ENCODE peak calls at places on chromosome 4, in eight cellular contexts. Y, S, W, H, J, F, X and T are unnamed samples. For H3K4me1, the result is how much of the 10 kb centered on the place peaks cover.

GRCh38 chr4:84151574-84151973 is 347.5 kb downstream of the NKX6-1 start:
- DNase-seq in J (no peak), X (peak), H (no peak), W (no peak), S (no peak), F (no peak), Y (no peak), T (no peak)

GRCh38 chr4:74033721-74034120 is 4.8 kb downstream of the CXCL3 start:
- DNase-seq in H (no peak), F (no peak), W (no peak), S (no peak), X (no peak), Y (no peak), J (peak), T (no peak)

GRCh38 chr4:102143433-102143832 is 201.8 kb downstream of the SLC39A8 start:
- DNase-seq in X (no peak), Y (no peak), J (no peak), F (no peak), W (no peak), S (no peak), H (no peak), T (no peak)

GRCh38 chr4:125316391-125316780 is 1.6 kb downstream of the FAT4 start:
- DNase-seq in H (peak), S (peak), F (peak), J (no peak), Y (peak), X (peak), W (peak), T (peak)

GRCh38 chr4:169612869-169613859 is 781 bp upstream of the NEK1 start:
- DNase-seq in F (peak), X (peak), H (peak), Y (peak), S (peak), W (peak), J (peak), T (peak)

GRCh38 chr4:57211131-57211530 is 100.9 kb upstream of the IGFBP7 start:
- DNase-seq in X (no peak), H (no peak), S (no peak), J (no peak), Y (no peak), F (no peak), W (no peak), T (no peak)

GRCh38 chr4:41526628-41527027 is 11.3 kb upstream of the LIMCH1 start:
- DNase-seq in Y (no peak), X (no peak), W (no peak), S (no peak), F (no peak), J (peak), H (no peak), T (no peak)

GRCh38 chr4:118586357-118586790 is 98.8 kb upstream of the METTL14 start:
- DNase-seq in Y (no peak), J (no peak), S (no peak), H (peak), X (peak), F (no peak), W (no peak), T (no peak)

GRCh38 chr4:3304831-3305609 is 12.2 kb downstream of the RGS12 start:
- DNase-seq in J (peak), X (no peak), Y (peak), S (no peak), W (peak), H (peak), F (no peak), T (peak)

GRCh38 chr4:106238819-106239420 is 77.1 kb downstream of the TBCK start:
- DNase-seq in F (peak), H (no peak), Y (no peak), W (peak), J (peak), S (no peak), X (peak), T (no peak)

GRCh38 chr4:153143527-153144348 is 60.5 kb upstream of the TRIM2 start:
- DNase-seq in H (no peak), J (peak), F (no peak), Y (no peak), W (peak), S (no peak), X (peak), T (no peak)

GRCh38 chr4:134936014-134936413 is 734.4 kb upstream of the PABPC4L start:
- DNase-seq in X (peak), Y (no peak), S (no peak), H (no peak), F (no peak), J (no peak), W (no peak), T (no peak)

GRCh38 chr4:91330555-91331137 is 973.1 kb upstream of the GRID2 start:
- DNase-seq in W (no peak), H (no peak), Y (no peak), S (no peak), F (no peak), J (peak), X (no peak), T (no peak)

GRCh38 chr4:90207887-90208454 is 80.8 kb downstream of the CCSER1 start:
- DNase-seq in W (no peak), J (no peak), X (peak), F (no peak), S (no peak), H (no peak), Y (no peak), T (no peak)

GRCh38 chr4:6676722-6677558 is 16.7 kb upstream of the S100P start:
- DNase-seq in W (peak), Y (no peak), J (no peak), H (no peak), S (no peak), X (no peak), F (no peak), T (no peak)

GRCh38 chr4:3345384-3345783 is 52.6 kb downstream of the RGS12 start:
- DNase-seq in J (no peak), W (no peak), Y (no peak), S (no peak), X (no peak), H (no peak), F (no peak), T (no peak)

GRCh38 chr4:820230-821172 is 5.4 kb downstream of the CPLX1 start:
- DNase-seq in X (no peak), H (no peak), W (no peak), S (no peak), Y (no peak), F (no peak), J (no peak), T (no peak)

GRCh38 chr4:16337936-16338335 is 111.7 kb upstream of the TAPT1 start:
- DNase-seq in J (peak), F (no peak), H (no peak), S (no peak), X (no peak), W (no peak), Y (no peak), T (no peak)

GRCh38 chr4:93788712-93789111 is 39.8 kb upstream of the ATOH1 start:
- DNase-seq in S (no peak), W (peak), F (no peak), Y (no peak), J (no peak), H (no peak), X (peak), T (no peak)

GRCh38 chr4:67658302-67658701 is 42.7 kb downstream of the UBA6 start:
- DNase-seq in W (no peak), X (no peak), S (no peak), H (no peak), Y (no peak), J (no peak), F (no peak), T (no peak)

GRCh38 chr4:68929076-68929737 is 22.4 kb downstream of the UGT2A3 start:
- DNase-seq in H (no peak), Y (no peak), S (no peak), J (no peak), W (no peak), F (no peak), X (no peak), T (no peak)

GRCh38 chr4:3820806-3821579 is 54.8 kb downstream of the ADRA2C start:
- DNase-seq in S (no peak), F (no peak), X (no peak), J (no peak), Y (peak), W (no peak), H (no peak), T (no peak)

GRCh38 chr4:60617731-60618130 is 582.4 kb upstream of the ADGRL3 start:
- DNase-seq in H (no peak), W (no peak), X (no peak), F (no peak), Y (no peak), S (no peak), J (no peak), T (no peak)

GRCh38 chr4:574346-575161 is 1.5 kb downstream of the TMEM271 start:
- DNase-seq in W (no peak), F (no peak), Y (no peak), J (no peak), S (no peak), H (no peak), X (peak), T (no peak)

GRCh38 chr4:4541040-4541631 is 712 bp downstream of the STX18 start:
- DNase-seq in X (no peak), J (peak), S (peak), Y (peak), F (no peak), W (peak), H (peak), T (no peak)

GRCh38 chr4:105620640-105621323 is 68.4 kb downstream of the ARHGEF38 start:
- DNase-seq in X (no peak), Y (peak), W (no peak), F (no peak), H (no peak), J (peak), S (no peak), T (no peak)

GRCh38 chr4:77073981-77074865 is 1.6 kb downstream of the CCNI start:
- DNase-seq in X (no peak), S (no peak), F (no peak), Y (no peak), J (no peak), H (no peak), W (no peak), T (no peak)
- H3K4me1 ChIP-seq in X (under half), S (half or more), F (under half), Y (under half), J (under half), H (under half), W (under half), T (under half)

DNA sequence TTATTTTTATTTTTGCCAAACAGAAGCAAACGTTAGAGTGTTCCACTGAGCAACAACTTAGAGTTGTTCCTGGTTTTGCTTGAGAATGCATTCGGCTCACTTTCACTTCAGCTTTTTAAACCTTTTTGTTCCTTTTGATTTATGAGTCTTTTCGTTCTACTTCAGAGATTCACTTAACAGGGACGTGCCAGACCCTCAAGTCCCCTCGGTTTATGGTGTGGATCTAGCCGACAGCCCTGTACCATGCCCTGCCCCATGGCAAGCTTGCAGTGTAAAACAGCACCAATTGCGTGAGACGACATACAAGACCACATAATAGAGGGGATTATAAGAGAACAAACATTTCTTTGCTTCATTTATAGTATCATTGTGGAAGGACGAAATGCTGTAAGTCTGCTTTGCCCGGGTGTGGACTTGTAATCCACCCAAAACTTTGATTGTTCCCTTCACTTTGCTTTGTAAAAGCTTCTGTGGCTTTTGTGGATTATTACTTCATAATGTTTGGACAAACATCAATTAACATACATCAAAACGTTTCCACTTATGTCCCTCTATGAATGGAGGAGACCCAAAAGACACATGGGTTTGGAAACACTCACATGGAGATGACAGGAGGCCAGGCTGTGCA is 415.3 kb downstream of the SPRY1 start:
- DNase-seq in F (no peak), W (no peak), X (no peak), H (no peak), Y (no peak), J (no peak), S (no peak), T (no peak)
- H3K4me3 ChIP-seq in F (no peak), W (no peak), X (no peak), H (no peak), Y (no peak), J (no peak), S (peak), T (no peak)

GRCh38 chr4:185742766-185743165 is 69.2 kb downstream of the SORBS2 start:
- DNase-seq in F (no peak), S (no peak), W (no peak), Y (no peak), H (no peak), X (no peak), J (peak), T (no peak)
- H3K4me1 ChIP-seq in F (under half), S (under half), W (under half), Y (under half), H (under half), X (under half), J (under half), T (under half)

DNA sequence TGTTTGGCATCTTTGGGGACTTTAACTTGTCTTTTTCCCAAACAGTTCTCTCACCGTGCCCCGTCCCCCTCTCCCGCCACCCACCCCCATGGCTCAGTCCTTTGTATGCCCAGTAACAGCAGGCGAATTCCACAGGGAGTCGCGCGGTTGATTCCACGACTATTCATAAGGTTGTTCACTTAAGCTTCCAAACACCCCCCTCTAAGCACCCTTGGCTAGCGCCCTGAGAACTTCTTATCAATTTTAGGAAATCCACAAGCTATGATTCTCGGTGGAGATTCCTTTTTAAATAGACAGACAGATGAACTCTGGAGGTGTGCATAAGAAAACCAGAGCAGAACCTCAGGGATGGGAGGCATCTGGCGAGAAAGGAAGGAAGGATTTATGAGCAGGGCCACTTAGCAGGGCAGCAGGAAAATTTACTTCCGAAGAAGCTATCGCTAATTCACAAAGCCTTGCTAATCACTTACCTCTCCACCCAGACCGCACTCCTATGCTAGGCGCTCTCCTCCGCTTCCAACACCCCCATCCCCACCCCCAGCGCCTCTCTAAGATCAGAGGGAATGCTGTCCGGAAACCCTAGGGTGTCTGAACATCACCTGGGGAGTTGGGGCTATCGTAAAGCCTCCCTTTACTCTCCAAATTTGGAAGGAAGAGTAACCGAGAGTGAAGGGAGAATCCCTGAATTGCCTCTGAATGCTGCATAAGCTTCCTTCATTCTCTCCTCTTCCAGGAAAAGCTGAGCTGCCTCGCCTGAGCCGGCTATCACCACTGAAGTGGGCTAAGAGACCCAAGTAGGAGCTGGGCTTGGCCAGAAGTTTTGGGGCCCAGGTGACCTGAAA is 1.7 kb downstream of the UNC5C start:
- DNase-seq in Y (peak), S (no peak), F (no peak), W (peak), J (peak), H (peak), X (peak), T (no peak)
- H3K4me3 ChIP-seq in Y (peak), S (peak), F (peak), W (peak), J (peak), H (peak), X (peak), T (peak)

GRCh38 chr4:141569141-141569540 is 67.2 kb upstream of the IL15 start:
- DNase-seq in W (no peak), F (no peak), Y (no peak), S (no peak), X (no peak), J (peak), H (no peak), T (no peak)
- H3K4me1 ChIP-seq in W (under half), F (under half), Y (under half), S (under half), X (under half), J (under half), H (under half), T (under half)

GRCh38 chr4:121764303-121764701 is 662 bp downstream of the SMIM43 start:
- DNase-seq in W (no peak), S (no peak), X (no peak), Y (no peak), J (no peak), F (no peak), H (no peak), T (no peak)
- H3K4me3 ChIP-seq in W (peak), S (peak), X (peak), Y (no peak), J (peak), F (peak), H (peak), T (peak)

DNA sequence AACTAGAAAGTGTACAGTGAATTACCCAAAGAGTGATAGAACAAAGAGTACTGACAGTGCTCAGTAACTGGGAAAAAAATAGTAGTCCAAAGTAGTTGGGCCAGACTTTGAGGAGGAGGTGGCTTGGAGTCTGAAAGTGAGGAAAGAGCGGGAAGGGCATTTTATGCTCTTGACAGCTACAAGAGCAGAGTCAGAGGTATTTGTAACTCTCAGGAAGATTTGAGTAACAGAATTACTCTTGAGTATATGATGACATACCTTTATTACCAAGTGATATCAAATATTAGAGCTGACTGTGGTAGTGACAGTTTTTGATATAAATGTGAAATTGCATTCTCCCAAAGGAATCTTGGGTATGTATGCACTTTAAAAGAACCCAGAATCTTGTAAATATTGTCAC is 2.2 kb downstream of the SLAIN2 start:
- DNase-seq in H (no peak), Y (no peak), F (no peak), S (no peak), X (no peak), J (peak), W (peak), T (no peak)
- H3K4me1 ChIP-seq in H (under half), Y (under half), F (under half), S (half or more), X (under half), J (under half), W (under half), T (under half)

DNA sequence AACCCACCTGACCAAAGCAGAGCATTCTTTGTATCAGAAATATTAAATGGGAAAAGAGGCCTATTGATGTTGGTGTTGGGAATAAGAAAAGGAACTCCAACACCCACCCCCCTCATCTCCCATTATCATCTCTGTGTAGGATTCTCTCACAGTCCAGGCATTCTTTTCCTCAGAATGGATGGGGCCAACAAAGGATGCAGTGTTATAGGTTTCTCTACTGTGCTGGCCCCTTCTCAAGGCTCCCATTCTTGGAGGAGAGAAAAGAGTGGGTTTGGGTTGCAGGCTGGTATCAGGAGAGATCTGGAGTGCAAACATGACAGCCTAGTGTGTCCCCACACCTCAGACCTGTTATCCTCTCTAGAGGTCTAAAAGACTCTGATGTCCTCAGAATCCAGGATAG is 59.6 kb downstream of the UGT8 start:
- DNase-seq in H (no peak), X (peak), S (no peak), Y (no peak), F (no peak), J (no peak), W (no peak), T (no peak)
- H3K4me3 ChIP-seq in H (no peak), X (no peak), S (no peak), Y (no peak), F (no peak), J (no peak), W (no peak), T (no peak)